ENCODE peak calls at places on chromosomes 7 and 10, in five cellular contexts. T, L, C, I and M are unnamed samples.

GRCh38 chr7:10940748-10941358 is 32.8 kb upstream of the PHF14 start:
- DNase-seq in C (no peak), I (no peak), T (no peak), L (no peak), M (no peak)

GRCh38 chr10:13902868-13903267 is 316.1 kb downstream of the PRPF18 start:
- DNase-seq in I (no peak), T (no peak), L (no peak), C (no peak), M (no peak)

GRCh38 chr10:73998623-73999622 is 1.0 kb downstream of the VCL start:
- DNase-seq in L (peak; percentile 27), T (peak; percentile 60), C (peak; percentile 33), I (no peak), M (peak; percentile 79)

GRCh38 chr7:152902054-152902453 is 142.5 kb downstream of the ACTR3B start:
- DNase-seq in I (no peak), C (no peak), L (no peak), T (no peak), M (no peak)

GRCh38 chr7:521221-522070 is 1.8 kb upstream of the PDGFA start:
- DNase-seq in C (no peak), L (no peak), T (peak; percentile 79), I (no peak), M (no peak)

GRCh38 chr10:14645239-14645960 is 129.3 kb downstream of the FAM107B start:
- DNase-seq in I (peak; percentile 56), C (no peak), T (no peak), L (no peak), M (no peak)

GRCh38 chr7:135775230-135775629 is 26.6 kb upstream of the FAM180A start:
- DNase-seq in C (no peak), L (no peak), T (no peak), I (no peak), M (no peak)

GRCh38 chr7:143418681-143419458 is 10.2 kb upstream of the EPHA1 start:
- DNase-seq in L (no peak), C (no peak), I (no peak), T (no peak), M (no peak)

GRCh38 chr10:127911218-127911866 is 4.4 kb downstream of the PTPRE start:
- DNase-seq in L (no peak), C (no peak), T (no peak), I (no peak), M (no peak)

GRCh38 chr7:117949232-117949631 is 76.0 kb upstream of the CTTNBP2 start:
- DNase-seq in C (no peak), I (no peak), L (no peak), T (no peak), M (no peak)

GRCh38 chr10:77989081-77989724 is 40.1 kb downstream of the POLR3A start:
- DNase-seq in L (peak; percentile 94), C (no peak), T (peak; percentile 60), I (no peak), M (no peak)

GRCh38 chr7:81408728-81409127 is 361.1 kb downstream of the HGF start:
- DNase-seq in C (no peak), T (no peak), L (no peak), I (no peak), M (no peak)

GRCh38 chr10:16965740-16966447 is 148.7 kb upstream of the RSU1 start:
- DNase-seq in L (peak; percentile 55), I (no peak), C (peak; percentile 34), T (no peak), M (no peak)

GRCh38 chr7:151351967-151352366 is 10.4 kb downstream of the NUB1 start:
- DNase-seq in C (no peak), T (no peak), I (no peak), L (no peak), M (no peak)

GRCh38 chr10:44724415-44725174 is 186.5 kb upstream of the TMEM72 start:
- DNase-seq in T (no peak), I (peak; percentile 17), L (no peak), C (no peak), M (no peak)

DNA sequence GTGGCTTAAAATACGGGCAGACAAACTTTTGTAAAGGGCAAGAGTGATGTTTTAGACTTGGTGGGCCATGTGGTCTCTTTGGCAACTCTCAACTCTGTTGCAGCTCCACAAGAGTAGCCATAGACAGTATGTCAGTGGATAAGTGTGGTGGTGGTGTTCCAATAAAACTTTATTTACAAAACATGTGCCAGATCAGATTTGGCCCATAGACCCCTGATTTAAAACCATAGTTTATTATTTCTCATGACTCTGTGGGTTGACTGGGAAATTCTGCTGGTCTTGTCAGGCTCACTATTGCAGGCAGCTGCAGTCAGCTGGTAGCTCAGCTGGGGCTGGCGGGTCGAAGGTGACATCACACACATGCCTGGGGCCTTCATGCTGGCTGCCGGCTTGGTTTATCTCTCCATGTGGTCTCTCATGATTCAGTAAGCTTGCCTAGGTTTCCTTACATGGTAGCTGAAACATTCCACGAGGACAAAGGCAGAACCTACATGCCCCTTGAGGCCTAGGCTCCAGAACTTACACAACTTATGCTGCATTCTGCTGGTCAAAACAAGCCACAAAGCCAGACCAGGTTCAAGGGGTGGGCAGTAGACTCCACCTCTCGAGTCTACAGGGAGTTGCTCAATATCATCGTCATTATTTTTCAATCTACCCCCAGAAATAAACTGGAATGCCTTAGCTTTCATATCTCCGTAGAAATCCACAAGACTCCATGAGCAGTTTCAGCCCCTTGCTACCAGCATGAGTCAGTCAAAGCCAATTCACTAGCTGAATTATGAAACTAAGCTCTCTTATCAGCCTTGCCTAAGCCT is 245.7 kb downstream of the WDR11 start:
- DNase-seq in C (no peak), L (peak; percentile 24), I (no peak), T (peak; percentile 33), M (no peak)
- TF ChIP-seq POLR2AphosphoS5 in C (no peak), L (no peak), I (no peak), T (no peak), M (no peak)

DNA sequence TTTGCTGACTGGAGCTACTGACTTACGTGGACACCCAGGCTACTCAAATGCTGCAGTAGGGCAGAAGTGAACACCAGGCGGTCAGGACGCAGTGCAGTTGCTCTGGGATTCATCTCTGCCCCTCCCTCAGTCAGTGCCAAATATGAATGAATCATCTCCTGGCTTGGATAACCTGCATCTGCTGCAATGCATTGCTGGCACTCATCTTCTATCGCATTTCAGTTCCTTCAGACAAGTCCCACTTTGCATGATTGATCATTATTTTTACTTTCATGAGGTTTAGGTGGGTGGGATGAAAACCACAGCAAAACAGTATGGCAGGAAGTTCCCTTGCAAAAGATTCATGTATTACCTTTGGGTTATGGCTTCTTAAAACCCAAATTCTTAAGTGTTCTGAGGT is 224.6 kb upstream of the NRP1 start:
- DNase-seq in T (no peak), L (no peak), I (no peak), C (no peak), M (no peak)
- TF ChIP-seq POLR2AphosphoS5 in T (no peak), L (no peak), I (no peak), C (no peak), M (no peak)

DNA sequence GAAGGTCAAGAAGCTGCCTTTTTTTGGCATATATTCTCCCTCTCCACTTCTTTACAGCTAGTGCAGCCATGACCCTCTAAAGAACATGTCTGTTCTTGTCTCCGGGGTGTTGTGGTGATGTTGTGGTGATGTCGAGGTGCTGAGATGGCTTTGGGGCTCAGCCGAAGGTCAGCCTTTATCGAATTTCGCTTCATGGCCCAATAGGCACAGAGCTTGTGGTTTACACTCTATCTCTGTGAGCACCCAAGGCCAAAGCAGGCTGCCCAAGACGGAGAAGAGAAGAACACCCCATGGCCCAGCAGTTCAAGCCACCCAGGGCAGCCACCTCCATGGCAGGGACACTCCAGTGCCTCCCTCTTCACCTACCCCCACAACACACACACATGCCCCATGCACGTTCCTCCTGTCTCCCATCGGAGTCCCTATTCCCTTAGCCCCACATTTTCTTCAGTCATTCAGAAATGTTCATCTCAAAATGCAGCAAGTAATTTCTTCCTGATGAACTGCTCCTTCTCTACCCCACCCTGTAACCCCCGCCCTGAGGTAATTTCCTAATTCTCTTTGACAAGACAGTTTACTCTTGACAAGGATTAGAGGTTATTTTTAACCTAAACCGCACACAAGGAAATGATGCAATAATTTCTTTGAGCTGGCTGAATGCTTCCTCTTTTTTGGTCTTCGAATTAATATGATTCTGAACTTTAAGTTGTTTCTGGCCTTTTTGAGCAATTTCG is 18.6 kb upstream of the ADRB1 start:
- DNase-seq in I (peak; percentile 86), C (no peak), T (no peak), L (no peak), M (no peak)
- TF ChIP-seq POLR2AphosphoS5 in I (peak; percentile 54), C (no peak), T (no peak), L (no peak), M (no peak)

GRCh38 chr10:43076876-43077420 is at the start of gene RET:
- DNase-seq in L (no peak), C (no peak), I (no peak), T (peak; percentile 40), M (no peak)
- TF ChIP-seq POLR2AphosphoS5 in L (no peak), C (no peak), I (no peak), T (no peak), M (no peak)

GRCh38 chr10:106991084-106991483 is 173.4 kb downstream of the SORCS1 start:
- DNase-seq in C (no peak), T (no peak), L (no peak), I (no peak), M (no peak)
- TF ChIP-seq POLR2AphosphoS5 in C (no peak), T (no peak), L (no peak), I (no peak), M (no peak)

DNA sequence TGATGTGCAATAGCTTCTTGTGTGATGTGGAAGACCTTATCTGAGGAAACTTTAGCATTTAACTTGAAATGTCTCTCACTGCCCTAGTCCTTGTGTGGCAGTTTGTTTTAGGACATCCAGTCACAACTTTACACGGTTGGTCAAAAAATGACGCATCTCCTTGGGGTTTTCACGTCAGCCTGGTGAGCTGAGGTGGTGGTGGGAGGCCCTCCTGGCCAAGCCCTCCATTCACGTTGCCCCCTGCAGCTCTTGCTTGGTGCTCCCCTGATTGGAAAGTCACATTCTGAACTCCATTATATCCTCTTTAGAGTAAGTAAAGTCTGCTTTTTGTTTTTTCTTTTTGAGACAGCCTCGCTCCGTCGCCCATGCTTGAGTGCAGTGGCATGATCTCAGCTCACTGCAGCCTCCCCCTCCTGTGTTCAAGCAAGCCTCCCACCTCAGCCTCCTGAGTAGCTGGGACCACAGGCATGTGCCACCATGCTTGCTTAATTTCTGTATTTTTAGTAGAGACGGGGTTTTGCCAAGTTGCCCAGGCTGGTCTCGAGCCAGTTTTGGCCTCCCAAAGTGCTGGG is 7.5 kb downstream of the PGAM1 start:
- DNase-seq in T (no peak), L (no peak), C (no peak), I (no peak), M (no peak)
- TF ChIP-seq POLR2AphosphoS5 in T (no peak), L (peak; percentile 49), C (peak; percentile 62), I (no peak), M (no peak)